ENCODE peak calls at places on chromosomes 7 and 10, in ten cellular contexts. G, M, L, J, P, D, N, F, C and K are unnamed samples. For H3K4me1, the result is how much of the 10 kb centered on the place peaks cover.

GRCh38 chr7:96833701-96834453 is 124.2 kb upstream of the SEM1 start:
- DNase-seq in N (no peak), J (no peak), L (peak), D (no peak), M (no peak), C (no peak), F (no peak), P (no peak), G (no peak), K (no peak)

GRCh38 chr7:27705200-27705594 is 34.8 kb upstream of the TAX1BP1 start:
- DNase-seq in L (no peak), D (no peak), M (no peak), C (no peak), P (no peak), J (no peak), G (no peak), N (no peak), F (no peak), K (no peak)

GRCh38 chr7:100584677-100585510 is 1.0 kb downstream of the LRCH4 start:
- DNase-seq in P (peak), L (peak), M (no peak), D (peak), C (peak), J (peak), F (peak), G (no peak), N (no peak), K (no peak)

GRCh38 chr10:62264702-62265436 is 3.8 kb downstream of the RTKN2 start:
- DNase-seq in L (peak), D (no peak), P (peak), F (no peak), N (no peak), J (no peak), G (peak), C (no peak), M (no peak), K (no peak)

GRCh38 chr10:22629843-22630228 is 84.5 kb downstream of the PIP4K2A start:
- DNase-seq in M (no peak), F (no peak), G (no peak), C (no peak), J (no peak), N (no peak), P (no peak), D (no peak), L (no peak), K (no peak)

GRCh38 chr10:71274901-71275796 is 43.9 kb upstream of the SLC29A3 start:
- DNase-seq in P (no peak), G (no peak), L (no peak), C (no peak), M (no peak), D (no peak), N (no peak), F (no peak), J (no peak), K (no peak)

GRCh38 chr10:93512565-93512964 is 16.2 kb downstream of the CEP55 start:
- DNase-seq in N (no peak), J (no peak), P (no peak), M (no peak), G (no peak), L (no peak), C (no peak), D (no peak), F (no peak), K (no peak)

GRCh38 chr7:47794016-47794415 is 154.2 kb downstream of the PKD1L1 start:
- DNase-seq in N (no peak), M (no peak), P (no peak), D (no peak), J (no peak), F (no peak), C (no peak), G (no peak), L (no peak), K (no peak)

GRCh38 chr7:69781412-69781846 is 183.2 kb downstream of the AUTS2 start:
- DNase-seq in J (peak), F (no peak), D (no peak), P (peak), G (no peak), C (no peak), N (no peak), M (no peak), L (no peak), K (peak)

DNA sequence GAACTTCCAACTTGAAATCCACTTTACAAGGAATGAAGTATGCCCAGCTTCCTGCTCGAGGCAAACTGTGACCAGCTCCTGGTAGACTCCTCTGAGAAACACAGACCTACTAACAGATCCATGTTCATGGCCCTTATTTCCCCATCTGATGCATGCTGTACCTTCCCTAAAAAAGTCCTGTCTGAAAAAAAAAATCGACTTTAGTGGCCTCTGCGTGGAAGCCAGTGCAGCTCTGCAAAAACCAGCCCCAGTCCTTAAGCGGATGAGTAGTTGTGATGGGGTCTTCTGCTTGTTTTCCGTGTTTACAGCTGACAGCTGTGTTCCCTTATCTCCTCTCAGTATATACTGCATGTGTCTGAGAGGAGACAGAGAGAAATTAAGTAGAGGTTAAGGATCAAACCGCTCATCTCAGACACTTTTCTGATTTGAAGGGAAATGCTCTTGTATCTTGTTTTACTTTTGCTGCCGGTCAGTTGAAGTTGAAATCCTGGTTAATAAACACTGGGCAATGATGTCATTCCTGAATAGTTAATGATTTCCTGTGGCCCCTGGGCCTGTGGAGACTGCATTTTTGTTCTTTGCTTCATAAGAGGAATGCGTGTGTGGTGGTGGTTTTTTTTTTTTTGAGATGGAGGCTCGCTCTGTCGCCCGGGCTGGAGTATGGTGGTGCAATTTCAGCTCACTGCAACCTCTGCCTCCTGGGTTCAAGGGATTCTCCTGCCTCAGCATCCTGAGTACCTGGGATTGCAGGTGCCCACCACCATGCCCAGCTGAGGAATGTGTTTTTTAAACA is 67.6 kb downstream of the DOCK1 start:
- DNase-seq in L (peak), M (no peak), J (no peak), F (no peak), P (no peak), N (no peak), D (no peak), G (peak), C (no peak), K (no peak)
- TF ChIP-seq EP300 in L (peak), M (no peak), J (no peak), F (no peak), P (no peak), N (no peak), D (no peak), G (no peak), C (no peak), K (no peak)

DNA sequence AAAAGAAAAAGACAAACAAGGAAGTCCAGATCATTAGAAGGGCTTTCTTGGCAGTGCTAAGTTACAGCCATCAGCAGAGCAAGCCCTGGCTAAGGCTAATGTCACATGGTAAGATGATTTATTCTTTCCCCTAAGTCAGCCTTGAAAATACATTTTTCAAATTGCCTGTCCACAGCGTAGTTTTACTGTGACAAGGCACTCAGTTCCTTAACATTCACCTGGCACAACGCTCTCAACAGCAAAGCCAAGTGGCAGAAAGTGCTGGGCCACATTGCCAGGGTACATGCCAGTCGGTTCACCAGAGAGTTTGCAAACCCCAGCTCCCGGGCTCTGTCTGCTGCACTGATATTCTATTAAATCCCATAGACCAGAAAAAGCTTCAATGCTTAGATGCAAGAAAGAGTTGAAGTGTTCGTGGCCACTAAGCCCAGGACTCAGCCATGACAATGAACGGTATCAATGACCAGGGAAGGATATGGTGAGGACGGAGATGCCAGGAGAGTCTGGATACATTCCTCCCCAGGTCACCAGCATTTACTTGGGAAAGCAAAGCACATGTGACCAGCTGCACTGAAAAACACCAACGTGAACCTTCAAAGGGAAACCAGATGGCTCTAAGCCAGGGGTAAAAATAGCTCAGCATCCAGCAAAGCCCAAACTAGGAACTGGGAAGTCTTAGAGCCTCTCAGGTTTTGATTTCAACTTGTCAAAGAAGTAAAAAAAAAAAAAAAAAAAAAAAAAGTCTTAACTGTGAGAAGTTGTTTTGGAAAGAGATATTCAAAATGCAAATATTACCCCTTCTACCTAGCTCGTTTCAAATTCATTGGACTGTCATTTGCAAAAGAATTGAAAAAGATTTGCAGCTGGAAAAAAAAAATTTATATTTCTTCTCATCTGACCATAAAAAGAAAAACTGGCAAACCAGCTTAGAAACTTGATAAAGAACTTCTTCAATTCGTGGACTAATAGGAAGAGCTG is 23.9 kb upstream of the MPP7 start:
- DNase-seq in C (no peak), G (no peak), M (no peak), D (peak), L (peak), P (peak), J (peak), N (peak), F (peak), K (peak)
- H3K4me1 ChIP-seq in C (under half), G (under half), M (under half), D (half or more), L (under half), P (under half), J (under half), N (half or more), F (under half), K (under half)

GRCh38 chr10:68332259-68333057 is at the start of gene PBLD:
- DNase-seq in M (peak), G (peak), D (peak), N (peak), C (peak), J (peak), P (peak), L (peak), F (peak), K (peak)
- TF ChIP-seq POLR2A in M (peak), G (peak), D (no peak), N (no peak), C (peak), J (peak), P (peak), L (peak), F (peak), K (peak)

DNA sequence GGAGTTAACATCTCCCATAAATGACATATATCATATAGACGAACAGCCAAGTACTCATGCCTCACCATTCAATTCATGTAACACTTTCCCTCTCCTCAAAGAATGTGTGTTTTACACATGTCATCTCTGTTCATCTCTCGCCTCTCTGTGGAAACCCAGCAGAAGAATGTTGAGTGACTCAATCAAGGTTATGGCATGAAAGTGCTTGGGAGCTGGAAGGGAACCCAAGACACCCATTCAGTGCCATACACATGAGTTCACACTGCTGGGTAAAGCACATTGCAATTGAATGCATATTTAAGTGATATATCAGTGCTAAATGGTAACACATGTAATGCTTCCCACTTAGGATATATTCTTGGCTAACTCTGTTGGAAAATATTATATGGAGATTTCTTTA is 322.9 kb downstream of the PTEN start:
- DNase-seq in G (no peak), L (no peak), F (no peak), J (no peak), P (no peak), M (no peak), C (no peak), D (no peak), N (no peak), K (no peak)
- TF ChIP-seq EP300 in G (no peak), L (no peak), F (no peak), J (no peak), P (no peak), M (no peak), C (no peak), D (no peak), N (no peak), K (no peak)